ENCODE peak calls at places on chromosomes 12 and 14, in ten cellular contexts. C, R, N, Y, X, G, D, T, M and E are unnamed samples.

GRCh38 chr12:12720052-12720451 is 2.9 kb downstream of the CDKN1B start:
- DNase-seq in T (no peak), M (peak; percentile 65), D (no peak), C (no peak), N (no peak), R (no peak), Y (no peak), G (no peak), X (no peak), E (peak; percentile 39)

GRCh38 chr12:76611533-76611932 is 52.0 kb upstream of the OSBPL8 start:
- DNase-seq in N (no peak), M (peak; percentile 98), C (no peak), R (no peak), Y (peak; percentile 82), G (peak; percentile 91), D (no peak), T (no peak), X (no peak), E (peak; percentile 59)

GRCh38 chr14:20454359-20454644 is 310 bp downstream of the OSGEP start:
- DNase-seq in D (no peak), R (no peak), Y (peak; percentile 69), X (peak; percentile 89), C (peak; percentile 69), N (peak; percentile 73), T (no peak), M (no peak), G (peak; percentile 46), E (peak; percentile 82)

GRCh38 chr12:108284163-108284562 is 54.9 kb downstream of the CMKLR1 start:
- DNase-seq in M (no peak), D (no peak), N (no peak), G (no peak), T (no peak), Y (no peak), C (no peak), X (no peak), R (no peak), E (no peak)

GRCh38 chr12:59055204-59055839 is 135.0 kb upstream of the LRIG3 start:
- DNase-seq in T (no peak), M (peak; percentile 98), D (no peak), N (no peak), R (no peak), C (no peak), G (peak; percentile 48), X (no peak), Y (peak; percentile 78), E (peak; percentile 94)

GRCh38 chr14:97290977-97291376 is 493.8 kb downstream of the VRK1 start:
- DNase-seq in X (no peak), Y (peak; percentile 28), G (no peak), R (no peak), M (no peak), D (no peak), N (no peak), C (no peak), T (no peak), E (no peak)

GRCh38 chr12:176321-177181 is 37.4 kb downstream of the SLC6A12 start:
- DNase-seq in D (no peak), X (peak; percentile 75), G (no peak), R (no peak), Y (peak; percentile 69), C (no peak), N (no peak), M (peak; percentile 28), T (no peak), E (peak; percentile 10)

GRCh38 chr12:124480469-124481256 is 86.7 kb downstream of the NCOR2 start:
- DNase-seq in N (no peak), R (no peak), T (no peak), C (no peak), D (peak; percentile 32), X (peak; percentile 70), G (no peak), M (peak; percentile 63), Y (peak; percentile 93), E (no peak)

GRCh38 chr12:78210894-78211302 is 380.2 kb downstream of the NAV3 start:
- DNase-seq in N (no peak), M (peak; percentile 77), G (peak; percentile 93), R (no peak), C (no peak), D (no peak), T (no peak), X (no peak), Y (peak; percentile 78), E (no peak)

GRCh38 chr14:54348001-54348611 is 48.7 kb upstream of the CDKN3 start:
- DNase-seq in R (no peak), M (peak; percentile 29), D (no peak), N (no peak), C (no peak), G (no peak), X (no peak), Y (peak; percentile 48), T (no peak), E (peak; percentile 61)

GRCh38 chr14:41607119-41607785 is 576 bp downstream of the LRFN5 start:
- DNase-seq in M (peak; percentile 16), D (no peak), X (no peak), R (no peak), C (no peak), N (no peak), G (no peak), T (no peak), Y (no peak), E (no peak)

GRCh38 chr12:51752490-51752889 is 96.0 kb downstream of the FIGNL2 start:
- DNase-seq in G (peak; percentile 75), N (no peak), C (no peak), X (peak; percentile 27), T (no peak), R (no peak), D (peak; percentile 80), M (peak; percentile 62), Y (peak; percentile 37), E (peak; percentile 40)

GRCh38 chr12:62581288-62582064 is 114.8 kb downstream of the MON2 start:
- DNase-seq in X (no peak), D (no peak), Y (peak; percentile 53), M (peak; percentile 25), T (no peak), N (no peak), C (no peak), R (no peak), G (peak; percentile 41), E (peak; percentile 80)

GRCh38 chr14:95056476-95056875 is 100.9 kb downstream of the DICER1 start:
- DNase-seq in T (no peak), Y (peak; percentile 35), G (no peak), M (no peak), D (no peak), C (no peak), N (no peak), R (no peak), X (no peak), E (no peak)

GRCh38 chr14:79028281-79028680 is 858.1 kb downstream of the NRXN3 start:
- DNase-seq in R (no peak), M (no peak), Y (no peak), C (no peak), N (no peak), G (no peak), X (no peak), T (no peak), D (no peak), E (no peak)

GRCh38 chr12:113247123-113248045 is 26.1 kb downstream of the TPCN1 start:
- DNase-seq in G (no peak), Y (no peak), X (no peak), N (no peak), M (peak; percentile 48), R (peak; percentile 18), T (no peak), C (no peak), D (no peak), E (no peak)

GRCh38 chr12:15477761-15478160 is 155.5 kb downstream of the PTPRO start:
- DNase-seq in M (no peak), G (no peak), C (no peak), N (no peak), X (no peak), D (no peak), T (no peak), Y (no peak), R (no peak), E (no peak)

GRCh38 chr12:95623554-95624170 is 72.4 kb upstream of the USP44 start:
- DNase-seq in G (peak; percentile 57), N (no peak), M (peak; percentile 68), T (no peak), D (peak; percentile 26), C (no peak), Y (peak; percentile 86), X (peak; percentile 72), R (no peak), E (peak; percentile 62)

GRCh38 chr12:104555650-104556049 is 98.9 kb downstream of the CHST11 start:
- DNase-seq in M (no peak), T (no peak), D (no peak), Y (no peak), G (no peak), C (no peak), R (no peak), N (no peak), X (no peak), E (no peak)

GRCh38 chr14:96920023-96920422 is 122.8 kb downstream of the VRK1 start:
- DNase-seq in N (no peak), M (no peak), C (no peak), X (no peak), R (no peak), D (no peak), Y (no peak), T (no peak), G (no peak), E (no peak)

GRCh38 chr12:4567073-4567881 is 5.3 kb downstream of the DYRK4 start:
- DNase-seq in C (no peak), X (no peak), Y (no peak), T (no peak), R (peak; percentile 84), M (no peak), D (no peak), G (no peak), N (no peak), E (no peak)

GRCh38 chr12:93223440-93224426 is 154.0 kb upstream of the NUDT4 start:
- DNase-seq in X (no peak), M (peak; percentile 28), R (no peak), G (peak; percentile 32), N (no peak), D (no peak), C (no peak), Y (no peak), T (no peak), E (no peak)

GRCh38 chr14:45198551-45198950 is 54.5 kb downstream of the MIS18BP1 start:
- DNase-seq in N (no peak), Y (no peak), M (peak; percentile 77), T (no peak), G (no peak), D (no peak), R (no peak), X (no peak), C (no peak), E (no peak)

GRCh38 chr14:53767566-53767965 is 189.1 kb downstream of the BMP4 start:
- DNase-seq in M (no peak), T (no peak), Y (no peak), R (no peak), X (no peak), G (peak; percentile 3), D (no peak), N (no peak), C (no peak), E (no peak)

GRCh38 chr12:22529281-22530060 is 14.9 kb downstream of the C2CD5 start:
- DNase-seq in M (peak; percentile 51), G (no peak), Y (peak; percentile 33), D (no peak), C (no peak), R (no peak), X (no peak), N (no peak), T (no peak), E (peak; percentile 79)

GRCh38 chr12:101552277-101552676 is 42.5 kb upstream of the MYBPC1 start:
- DNase-seq in R (no peak), X (no peak), T (no peak), D (no peak), M (peak; percentile 5), C (no peak), Y (peak; percentile 90), N (no peak), G (peak; percentile 26), E (peak; percentile 16)

GRCh38 chr14:101478796-101479410 is 82.4 kb upstream of the DIO3 start:
- DNase-seq in X (no peak), T (no peak), R (no peak), N (no peak), G (no peak), C (no peak), D (no peak), Y (no peak), M (no peak), E (no peak)

GRCh38 chr12:4386756-4387155 is 7.2 kb upstream of the FGF23 start:
- DNase-seq in R (no peak), G (no peak), Y (no peak), X (no peak), M (no peak), C (no peak), D (no peak), N (no peak), T (no peak), E (no peak)